ENCODE peak calls at places on chromosomes 16 and 17, in seven cellular contexts. K is breast epithelium, F is astrocyte of the cerebellum, H is NCI-H2227 treated with DMSO at 0.1 percent for 48 hours, P is ELR, W is GDM1, C is HAP-1. R is an unnamed sample.
A peak's percentile ranks its signal among the peaks of the same experiment; 100 is the strongest.

GRCh38 chr17:44581868-44582267 is 24.6 kb downstream of the FZD2 start:
- DNase-seq in K (no peak), F (no peak), H (no peak), P (peak; percentile 36), W (no peak), C (no peak), R (no peak)

GRCh38 chr17:81049973-81050551 is 15.1 kb downstream of the BAIAP2 start:
- DNase-seq in K (peak; percentile 70), F (no peak), H (no peak), P (peak; percentile 69), W (no peak), C (no peak), R (peak; percentile 33)

GRCh38 chr16:11356573-11357331 is 11.5 kb downstream of the RMI2 start:
- DNase-seq in K (no peak), F (no peak), H (peak; percentile 36), P (peak; percentile 64), W (peak; percentile 3), C (peak; percentile 37), R (peak; percentile 52)

GRCh38 chr16:72332926-72333325 is 161.0 kb upstream of the PMFBP1 start:
- DNase-seq in K (no peak), F (no peak), H (no peak), P (no peak), W (no peak), C (no peak), R (no peak)

GRCh38 chr17:44627513-44627912 is 28.8 kb upstream of the MEIOC start:
- DNase-seq in K (no peak), F (no peak), H (no peak), P (no peak), W (no peak), C (no peak), R (no peak)

GRCh38 chr17:78374631-78375274 is 3.7 kb upstream of the PGS1 start:
- DNase-seq in K (no peak), F (peak; percentile 65), H (no peak), P (peak; percentile 90), W (no peak), C (no peak), R (peak; percentile 82)

GRCh38 chr16:82943371-82943770 is 316.6 kb downstream of the CDH13 start:
- DNase-seq in K (no peak), F (no peak), H (no peak), P (peak; percentile 12), W (no peak), C (no peak), R (no peak)

GRCh38 chr16:85528528-85529387 is 84.4 kb upstream of the GSE1 start:
- DNase-seq in K (no peak), F (no peak), H (no peak), P (peak; percentile 26), W (no peak), C (no peak), R (no peak)

GRCh38 chr17:32281011-32281451 is 15.4 kb downstream of the RHBDL3 start:
- DNase-seq in K (no peak), F (no peak), H (no peak), P (no peak), W (no peak), C (no peak), R (no peak)

GRCh38 chr16:86437348-86437747 is 73.0 kb upstream of the FOXF1 start:
- DNase-seq in K (no peak), F (no peak), H (no peak), P (no peak), W (no peak), C (no peak), R (no peak)

GRCh38 chr17:46782250-46782953 is 36.1 kb downstream of the WNT3 start:
- DNase-seq in K (no peak), F (no peak), H (no peak), P (peak; percentile 76), W (no peak), C (peak; percentile 40), R (peak; percentile 48)

GRCh38 chr17:9907131-9907530 is 2.1 kb upstream of the RCVRN start:
- DNase-seq in K (no peak), F (no peak), H (no peak), P (no peak), W (no peak), C (no peak), R (no peak)

GRCh38 chr16:31710134-31710533 is 163.5 kb upstream of the ZNF267 start:
- DNase-seq in K (no peak), F (no peak), H (no peak), P (no peak), W (no peak), C (no peak), R (no peak)

GRCh38 chr16:85056211-85056748 is 28.7 kb downstream of the KIAA0513 start:
- DNase-seq in K (no peak), F (no peak), H (no peak), P (peak; percentile 35), W (no peak), C (no peak), R (peak; percentile 6)

R was measured in EL.